ENCODE peak calls at places on chromosomes 5 and 9, in seven cellular contexts. G, V, F, H, E, P and D are unnamed samples.

GRCh38 chr9:129879991-129880653 is 44.9 kb downstream of the USP20 start:
- DNase-seq in G (no peak), V (no peak), F (no peak), H (no peak), E (no peak), P (no peak), D (no peak)

GRCh38 chr9:99628843-99629242 is 192.8 kb upstream of the NR4A3 start:
- DNase-seq in G (no peak), V (no peak), F (no peak), H (no peak), E (no peak), P (no peak), D (no peak)

GRCh38 chr5:2996687-2997086 is 245.2 kb upstream of the IRX2 start:
- DNase-seq in G (no peak), V (no peak), F (no peak), H (no peak), E (no peak), P (no peak), D (no peak)

GRCh38 chr5:172403191-172403794 is 51.0 kb downstream of the SH3PXD2B start:
- DNase-seq in G (no peak), V (no peak), F (no peak), H (peak), E (no peak), P (no peak), D (no peak)

GRCh38 chr9:128393171-128393761 is 22.1 kb downstream of the URM1 start:
- DNase-seq in G (no peak), V (no peak), F (no peak), H (peak), E (no peak), P (no peak), D (no peak)

GRCh38 chr5:154858972-154859950 is 834 bp downstream of the CNOT8 start:
- DNase-seq in G (no peak), V (no peak), F (no peak), H (no peak), E (no peak), P (peak), D (no peak)

GRCh38 chr5:153919161-153919560 is 119.5 kb downstream of the FAM114A2 start:
- DNase-seq in G (no peak), V (no peak), F (no peak), H (no peak), E (no peak), P (no peak), D (no peak)

GRCh38 chr9:70979971-70980370 is 141.4 kb downstream of the TRPM3 start:
- DNase-seq in G (no peak), V (no peak), F (no peak), H (no peak), E (peak), P (no peak), D (no peak)

GRCh38 chr5:153079396-153079795 is 411.1 kb upstream of the GRIA1 start:
- DNase-seq in G (no peak), V (no peak), F (no peak), H (no peak), E (no peak), P (no peak), D (no peak)

GRCh38 chr5:33563983-33564908 is 123.5 kb downstream of the TARS1 start:
- DNase-seq in G (no peak), V (no peak), F (no peak), H (no peak), E (no peak), P (no peak), D (no peak)

GRCh38 chr5:155883966-155884555 is 442.9 kb upstream of the SGCD start:
- DNase-seq in G (no peak), V (no peak), F (no peak), H (no peak), E (peak), P (no peak), D (peak)

GRCh38 chr9:131704195-131704983 is 35.5 kb downstream of the RAPGEF1 start:
- DNase-seq in G (peak), V (no peak), F (no peak), H (no peak), E (no peak), P (no peak), D (no peak)

GRCh38 chr5:33299621-33300208 is 141.1 kb upstream of the TARS1 start:
- DNase-seq in G (no peak), V (no peak), F (no peak), H (no peak), E (peak), P (peak), D (peak)

GRCh38 chr9:32589083-32589713 is 16.2 kb upstream of the NDUFB6 start:
- DNase-seq in G (peak), V (no peak), F (no peak), H (peak), E (peak), P (peak), D (peak)

GRCh38 chr9:36332006-36332405 is 68.1 kb downstream of the RNF38 start:
- DNase-seq in G (no peak), V (no peak), F (no peak), H (no peak), E (peak), P (peak), D (peak)

GRCh38 chr5:2187156-2187555 is 304.4 kb upstream of the IRX4 start:
- DNase-seq in G (no peak), V (no peak), F (no peak), H (no peak), E (no peak), P (no peak), D (no peak)

GRCh38 chr9:21392270-21392669 is 7.1 kb upstream of the IFNA2 start:
- DNase-seq in G (no peak), V (no peak), F (no peak), H (no peak), E (peak), P (peak), D (no peak)

GRCh38 chr9:26856413-26857032 is 36.1 kb downstream of the CAAP1 start:
- DNase-seq in G (peak), V (no peak), F (no peak), H (no peak), E (peak), P (peak), D (peak)

GRCh38 chr9:134689320-134690181 is 47.9 kb downstream of the COL5A1 start:
- DNase-seq in G (no peak), V (no peak), F (peak), H (peak), E (peak), P (peak), D (peak)

GRCh38 chr9:20054734-20055133 is 265.9 kb upstream of the SLC24A2 start:
- DNase-seq in G (no peak), V (no peak), F (no peak), H (no peak), E (no peak), P (no peak), D (no peak)

GRCh38 chr9:121085661-121086060 is 10.9 kb downstream of the CNTRL start:
- DNase-seq in G (no peak), V (no peak), F (no peak), H (no peak), E (peak), P (peak), D (peak)

GRCh38 chr9:129776938-129777768 is 24.3 kb upstream of the PTGES start:
- DNase-seq in G (no peak), V (no peak), F (peak), H (no peak), E (peak), P (peak), D (peak)

GRCh38 chr5:75322066-75322465 is 15.0 kb upstream of the HMGCR start:
- DNase-seq in G (no peak), V (no peak), F (no peak), H (no peak), E (no peak), P (no peak), D (no peak)

GRCh38 chr9:27078685-27079084 is 30.3 kb upstream of the TEK start:
- DNase-seq in G (no peak), V (no peak), F (no peak), H (no peak), E (no peak), P (no peak), D (no peak)

GRCh38 chr5:53219174-53219573 is 109.6 kb upstream of the MOCS2 start:
- DNase-seq in G (no peak), V (no peak), F (no peak), H (no peak), E (no peak), P (no peak), D (no peak)

GRCh38 chr9:13432914-13433313 is 153.4 kb upstream of the MPDZ start:
- DNase-seq in G (no peak), V (no peak), F (no peak), H (no peak), E (no peak), P (no peak), D (no peak)

GRCh38 chr5:74201334-74202081 is 439.0 kb downstream of the ENC1 start:
- DNase-seq in G (peak), V (no peak), F (no peak), H (no peak), E (no peak), P (peak), D (no peak)